ENCODE peak calls at places on chromosomes 3 and 15, in five cellular contexts. C is stimulated activated CD4-positive, alpha-beta T cell treated with anti-CD3 and anti-CD28 coated beads, Interleukin-12 subunit alpha, Interleukin-12 subunit beta, amount 100 ng/mL, for 4 hours; R is kidney epithelial cell; X is HT1080; K is nucleus accumbens. Q is an unnamed sample.

GRCh38 chr3:69200384-69201068 is 78.1 kb upstream of the LMOD3 start:
- DNase-seq in K (no peak), X (peak; percentile 62), R (peak; percentile 78), C (peak; percentile 50), Q (no peak)

GRCh38 chr3:87298111-87298718 is 21.8 kb upstream of the POU1F1 start:
- DNase-seq in X (peak; percentile 44), K (no peak), R (no peak), C (no peak), Q (no peak)

GRCh38 chr15:64369078-64369607 is 12.1 kb downstream of the PCLAF start:
- DNase-seq in C (no peak), K (no peak), R (no peak), X (no peak), Q (no peak)

GRCh38 chr15:85646538-85647091 is 148.1 kb downstream of the KLHL25 start:
- DNase-seq in C (no peak), K (no peak), R (peak; percentile 55), X (peak; percentile 48), Q (peak; percentile 57)

GRCh38 chr3:54841461-54841860 is 86.4 kb downstream of the LRTM1 start:
- DNase-seq in C (no peak), R (no peak), X (no peak), K (no peak), Q (no peak)

GRCh38 chr3:197958346-197958745 is 1.7 kb upstream of the LMLN start:
- DNase-seq in R (no peak), C (no peak), K (no peak), X (no peak), Q (no peak)

GRCh38 chr3:177056927-177057326 is 140.4 kb downstream of the TBL1XR1 start:
- DNase-seq in X (no peak), R (no peak), K (no peak), C (no peak), Q (no peak)

GRCh38 chr15:63968700-63969099 is 77.6 kb downstream of the DAPK2 start:
- DNase-seq in C (no peak), X (no peak), R (no peak), K (no peak), Q (no peak)

GRCh38 chr15:37219211-37219701 is 118.9 kb upstream of the MEIS2 start:
- DNase-seq in K (no peak), X (no peak), R (no peak), C (no peak), Q (no peak)

GRCh38 chr3:124582196-124582595 is 148.1 kb upstream of the UMPS start:
- DNase-seq in R (no peak), K (no peak), X (no peak), C (no peak), Q (no peak)

GRCh38 chr15:99103279-99103678 is 1.6 kb upstream of the SYNM start:
- DNase-seq in R (no peak), K (no peak), C (no peak), X (no peak), Q (no peak)

GRCh38 chr3:60998855-60999254 is 252.4 kb downstream of the FHIT start:
- DNase-seq in X (no peak), C (no peak), K (no peak), R (no peak), Q (no peak)

GRCh38 chr15:89164712-89165211 is 56.6 kb downstream of the RLBP1 start:
- DNase-seq in R (no peak), X (no peak), K (no peak), C (no peak), Q (no peak)

GRCh38 chr3:85360742-85361387 is 402.1 kb downstream of the CADM2 start:
- DNase-seq in K (peak; percentile 16), C (no peak), R (no peak), X (peak; percentile 68), Q (no peak)

GRCh38 chr3:186915808-186916796 is 14.2 kb upstream of the ST6GAL1 start:
- DNase-seq in R (no peak), X (no peak), K (no peak), C (no peak), Q (no peak)

GRCh38 chr3:153078826-153079225 is 83.2 kb upstream of the RAP2B start:
- DNase-seq in X (no peak), C (no peak), K (no peak), R (no peak), Q (no peak)

GRCh38 chr3:13023251-13024055 is 49.8 kb downstream of the IQSEC1 start:
- DNase-seq in C (no peak), K (no peak), R (no peak), X (no peak), Q (no peak)

GRCh38 chr3:37712918-37713819 is 148.5 kb upstream of the CTDSPL start:
- DNase-seq in K (no peak), C (no peak), R (peak; percentile 26), X (peak; percentile 73), Q (no peak)

GRCh38 chr3:12143949-12144504 is 14.7 kb downstream of the TIMP4 start:
- DNase-seq in R (no peak), C (no peak), X (no peak), K (no peak), Q (no peak)

GRCh38 chr3:103672346-103672745 is 1237.5 kb downstream of the ZPLD1 start:
- DNase-seq in C (no peak), K (no peak), X (no peak), R (no peak), Q (no peak)

GRCh38 chr3:139610886-139611285 is 66.9 kb downstream of the NMNAT3 start:
- DNase-seq in K (no peak), R (no peak), C (no peak), X (no peak), Q (no peak)

GRCh38 chr3:105277656-105278055 is 89.1 kb upstream of the ALCAM start:
- DNase-seq in K (no peak), R (no peak), C (no peak), X (peak; percentile 80), Q (no peak)

GRCh38 chr3:105414841-105415240 is 48.1 kb downstream of the ALCAM start:
- DNase-seq in X (no peak), K (no peak), C (no peak), R (no peak), Q (no peak)

GRCh38 chr3:106485202-106485601 is 616.4 kb upstream of the CBLB start:
- DNase-seq in X (no peak), C (no peak), K (no peak), R (no peak), Q (no peak)

GRCh38 chr15:58472821-58473581 is 41.2 kb downstream of the LIPC start:
- DNase-seq in C (no peak), K (no peak), R (no peak), X (peak; percentile 33), Q (peak; percentile 47)

GRCh38 chr15:77031376-77032050 is 36.6 kb downstream of the PSTPIP1 start:
- DNase-seq in X (peak; percentile 61), R (no peak), C (no peak), K (no peak), Q (peak; percentile 34)

GRCh38 chr3:77081240-77081661 is 41.4 kb downstream of the ROBO2 start:
- DNase-seq in R (peak; percentile 86), X (peak; percentile 73), C (no peak), K (no peak), Q (no peak)

GRCh38 chr3:101310580-101311375 is 9.6 kb downstream of the IMPG2 start:
- DNase-seq in K (no peak), X (no peak), C (no peak), R (no peak), Q (no peak)

GRCh38 chr15:78992416-78993256 is 47.8 kb upstream of the CTSH start:
- DNase-seq in K (no peak), R (no peak), C (no peak), X (no peak), Q (no peak)

Q was measured in stimulated activated naive CD8-positive, alpha-beta T cell treated with anti-CD3 and anti-CD28 coated beads, Interleukin-15, amount 100 ng/mL, for 72 hours.